ENCODE peak calls at places on chromosomes 5 and 9, in seven cellular contexts. D is heart left ventricle; O is T follicular helper cell; L is GM23248; A is CD4-positive, CD25-positive, alpha-beta regulatory T cell; H is anterior cingulate cortex; B is left cardiac atrium. Y is an unnamed sample.

GRCh38 chr5:151092750-151093149 is 11.9 kb upstream of the TNIP1 start:
- DNase-seq in O (no peak), A (no peak), B (no peak), L (peak; percentile 92), D (no peak), H (no peak), Y (no peak)

GRCh38 chr5:134507495-134507894 is 18.0 kb upstream of the JADE2 start:
- DNase-seq in A (no peak), B (no peak), H (no peak), L (no peak), O (no peak), D (no peak), Y (no peak)

GRCh38 chr5:171650605-171651004 is 135.0 kb upstream of the SMIM23 start:
- DNase-seq in D (no peak), H (no peak), A (no peak), L (no peak), B (no peak), O (no peak), Y (no peak)

GRCh38 chr9:34384368-34385165 is 7.9 kb upstream of the MYORG start:
- DNase-seq in L (no peak), H (no peak), A (no peak), O (no peak), B (no peak), D (no peak), Y (no peak)

GRCh38 chr9:120774719-120775118 is 18.5 kb downstream of the FBXW2 start:
- DNase-seq in H (no peak), D (no peak), B (no peak), L (peak; percentile 32), A (no peak), O (no peak), Y (no peak)

GRCh38 chr5:14108170-14108996 is 34.8 kb upstream of the TRIO start:
- DNase-seq in B (peak; percentile 66), H (peak; percentile 20), L (peak; percentile 93), D (peak; percentile 66), O (no peak), A (peak; percentile 62), Y (no peak)

GRCh38 chr9:126650830-126651341 is 37.2 kb downstream of the LMX1B start:
- DNase-seq in A (no peak), L (no peak), D (no peak), H (no peak), O (no peak), B (no peak), Y (no peak)

GRCh38 chr5:143534764-143535159 is 131.3 kb upstream of the NR3C1 start:
- DNase-seq in L (no peak), D (no peak), H (no peak), O (no peak), A (no peak), B (no peak), Y (no peak)

GRCh38 chr5:124702442-124703024 is 43.9 kb downstream of the ZNF608 start:
- DNase-seq in O (no peak), B (no peak), H (no peak), L (no peak), A (no peak), D (no peak), Y (no peak)

GRCh38 chr9:125867752-125868400 is 120.7 kb downstream of the PBX3 start:
- DNase-seq in A (no peak), H (no peak), L (peak; percentile 17), O (no peak), D (no peak), B (no peak), Y (no peak)

GRCh38 chr9:6224393-6225154 is 9.0 kb downstream of the IL33 start:
- DNase-seq in B (no peak), A (no peak), O (no peak), L (no peak), H (no peak), D (no peak), Y (no peak)

GRCh38 chr5:103473725-103474124 is 88.9 kb downstream of the NUDT12 start:
- DNase-seq in D (no peak), H (no peak), O (no peak), B (no peak), A (no peak), L (no peak), Y (no peak)

GRCh38 chr5:159104759-159105317 is 5.1 kb upstream of the EBF1 start:
- DNase-seq in H (no peak), D (no peak), A (no peak), L (no peak), O (no peak), B (no peak), Y (no peak)

GRCh38 chr5:110289213-110289810 is 437.2 kb downstream of the TMEM232 start:
- DNase-seq in D (no peak), H (no peak), A (no peak), B (no peak), O (no peak), L (no peak), Y (no peak)

GRCh38 chr5:55338810-55339243 is 31.0 kb downstream of the MTREX start:
- DNase-seq in B (no peak), H (no peak), D (no peak), L (peak; percentile 50), A (peak; percentile 12), O (no peak), Y (no peak)

GRCh38 chr9:136053757-136054142 is 41.3 kb downstream of the NACC2 start:
- DNase-seq in L (no peak), H (no peak), A (no peak), D (no peak), B (no peak), O (no peak), Y (no peak)

GRCh38 chr5:141402553-141403328 is at the start of gene PCDHGA9:
- DNase-seq in O (no peak), B (no peak), A (no peak), L (peak; percentile 73), H (no peak), D (no peak), Y (no peak)

GRCh38 chr5:122492675-122493074 is 180.6 kb downstream of the SNCAIP start:
- DNase-seq in H (no peak), A (no peak), L (peak; percentile 24), O (no peak), D (no peak), B (no peak), Y (no peak)

GRCh38 chr9:92966518-92966800 is 19.1 kb downstream of the FGD3 start:
- DNase-seq in D (no peak), H (no peak), A (peak; percentile 54), O (no peak), L (no peak), B (no peak), Y (no peak)

GRCh38 chr9:708182-708555 is 133.3 kb upstream of the DMRT1 start:
- DNase-seq in A (no peak), O (no peak), L (peak; percentile 54), B (no peak), D (no peak), H (no peak), Y (no peak)

GRCh38 chr5:16550316-16550952 is 66.4 kb downstream of the RETREG1 start:
- DNase-seq in H (no peak), A (peak; percentile 60), D (peak; percentile 25), L (peak; percentile 77), O (no peak), B (no peak), Y (no peak)

GRCh38 chr5:56735845-56736641 is 79.3 kb upstream of the MAP3K1 start:
- DNase-seq in H (peak; percentile 19), O (no peak), L (no peak), D (no peak), A (peak; percentile 76), B (no peak), Y (no peak)

GRCh38 chr9:131758972-131759647 is 19.2 kb upstream of the RAPGEF1 start:
- DNase-seq in L (peak; percentile 52), O (no peak), A (no peak), B (no peak), D (no peak), H (no peak), Y (no peak)

GRCh38 chr9:73426226-73426625 is 274.6 kb downstream of the ANXA1 start:
- DNase-seq in D (no peak), L (no peak), H (no peak), A (no peak), O (no peak), B (no peak), Y (no peak)

GRCh38 chr9:134325813-134326753 is at the start of gene RXRA:
- DNase-seq in B (peak; percentile 87), L (peak; percentile 90), O (peak; percentile 57), H (peak; percentile 80), A (peak; percentile 15), D (peak; percentile 90), Y (peak; percentile 52)

GRCh38 chr5:96790851-96791513 is 16.8 kb downstream of the ERAP1 start:
- DNase-seq in H (no peak), L (peak; percentile 52), D (no peak), A (no peak), O (no peak), B (no peak), Y (no peak)

GRCh38 chr9:121871431-121872025 is 220.1 kb downstream of the DAB2IP start:
- DNase-seq in H (no peak), B (no peak), O (no peak), A (no peak), D (no peak), L (peak; percentile 85), Y (no peak)

GRCh38 chr5:72693001-72693442 is 123.4 kb upstream of the TNPO1 start:
- DNase-seq in H (no peak), D (no peak), O (no peak), A (no peak), L (peak; percentile 42), B (no peak), Y (no peak)

GRCh38 chr5:127206320-127207113 is 84.1 kb upstream of the MEGF10 start:
- DNase-seq in O (no peak), A (no peak), H (no peak), D (no peak), B (no peak), L (peak; percentile 92), Y (no peak)

GRCh38 chr5:136457390-136458094 is 92.2 kb upstream of the TRPC7 start:
- DNase-seq in B (no peak), D (no peak), H (peak; percentile 21), O (no peak), A (no peak), L (peak; percentile 4), Y (peak; percentile 4)

GRCh38 chr9:136668983-136669790 is 6.5 kb downstream of the EGFL7 start:
- DNase-seq in B (no peak), H (no peak), O (no peak), L (no peak), A (peak; percentile 14), D (no peak), Y (no peak)

GRCh38 chr5:125609011-125609410 is 814.2 kb upstream of the GRAMD2B start:
- DNase-seq in L (no peak), H (no peak), A (no peak), D (no peak), O (no peak), B (no peak), Y (no peak)

GRCh38 chr5:141934099-141934844 is 10.6 kb downstream of the DELE1 start:
- DNase-seq in D (peak; percentile 63), L (no peak), A (no peak), H (no peak), B (peak; percentile 61), O (no peak), Y (no peak)

GRCh38 chr5:146877178-146877681 is 1.3 kb downstream of the PPP2R2B start:
- DNase-seq in B (no peak), O (no peak), L (no peak), A (peak; percentile 9), D (no peak), H (peak; percentile 29), Y (no peak)

GRCh38 chr5:79133121-79133656 is 21.6 kb downstream of the BHMT start:
- DNase-seq in O (no peak), D (no peak), B (no peak), H (no peak), L (peak; percentile 62), A (peak; percentile 68), Y (no peak)

GRCh38 chr5:52799983-52800393 is 12.3 kb downstream of the ITGA1 start:
- DNase-seq in D (peak; percentile 95), H (peak; percentile 90), A (peak; percentile 94), L (peak; percentile 97), O (peak; percentile 90), B (peak; percentile 96), Y (peak; percentile 85)

GRCh38 chr9:123749580-123750202 is 180.2 kb downstream of the DENND1A start:
- DNase-seq in D (no peak), L (no peak), O (no peak), H (no peak), B (no peak), A (peak; percentile 25), Y (no peak)

GRCh38 chr5:132369471-132370240 is at the start of gene SLC22A5:
- DNase-seq in D (peak; percentile 56), B (peak; percentile 73), H (peak; percentile 50), L (peak; percentile 76), A (peak; percentile 70), O (peak; percentile 54), Y (peak; percentile 38)